ENCODE peak calls at places on chromosomes 3 and 15, in eight cellular contexts. L is mesenteric fat pad; N is choroid plexus epithelial cell; W is kidney glomerular epithelial cell; U is activated naive CD4-positive, alpha-beta T cell; C is COLO829; F is amniotic stem cell; S is activated T-cell treated with anti-CD3 and anti-CD28 coated beads, Interleukin-2, amount 50 U/mL, for 72 hours. D is an unnamed sample.

GRCh38 chr3:49120438-49121135 is at the start of gene USP19:
- DNase-seq in L (peak), N (peak), W (peak), U (peak), C (peak), F (peak), S (peak), D (peak)

GRCh38 chr3:13839766-13840340 is 40.0 kb downstream of the WNT7A start:
- DNase-seq in L (no peak), N (no peak), W (no peak), U (no peak), C (no peak), F (no peak), S (no peak), D (no peak)

GRCh38 chr3:150300376-150300775 is 107.7 kb upstream of the TSC22D2 start:
- DNase-seq in L (no peak), N (no peak), W (peak), U (no peak), C (no peak), F (no peak), S (no peak), D (no peak)

GRCh38 chr3:194138098-194138474 is 2.1 kb downstream of the HES1 start:
- DNase-seq in L (no peak), N (peak), W (no peak), U (no peak), C (no peak), F (no peak), S (no peak), D (no peak)

GRCh38 chr3:184592411-184593200 is 31.0 kb downstream of the EPHB3 start:
- DNase-seq in L (no peak), N (no peak), W (no peak), U (no peak), C (no peak), F (no peak), S (no peak), D (peak)

GRCh38 chr3:185063431-185063830 is 89.4 kb downstream of the C3orf70 start:
- DNase-seq in L (no peak), N (no peak), W (no peak), U (no peak), C (no peak), F (no peak), S (no peak), D (no peak)

GRCh38 chr3:136869282-136869681 is 7.3 kb downstream of the NCK1 start:
- DNase-seq in L (no peak), N (no peak), W (no peak), U (no peak), C (no peak), F (no peak), S (no peak), D (no peak)

GRCh38 chr3:49929333-49930240 is at the start of gene MON1A:
- DNase-seq in L (peak), N (peak), W (peak), U (peak), C (peak), F (peak), S (peak), D (peak)

GRCh38 chr3:171457263-171458055 is 2.7 kb downstream of the TNIK start:
- DNase-seq in L (no peak), N (no peak), W (no peak), U (no peak), C (no peak), F (no peak), S (peak), D (no peak)

GRCh38 chr3:114409291-114409690 is 115.5 kb downstream of the TIGIT start:
- DNase-seq in L (no peak), N (no peak), W (peak), U (no peak), C (no peak), F (no peak), S (no peak), D (no peak)

GRCh38 chr15:80106051-80106450 is 46.6 kb downstream of the ZFAND6 start:
- DNase-seq in L (no peak), N (peak), W (no peak), U (no peak), C (no peak), F (no peak), S (no peak), D (peak)

GRCh38 chr15:40454904-40455391 is 14.2 kb downstream of the BAHD1 start:
- DNase-seq in L (no peak), N (peak), W (peak), U (peak), C (peak), F (no peak), S (peak), D (no peak)

GRCh38 chr15:61157933-61158332 is 71.2 kb downstream of the RORA start:
- DNase-seq in L (no peak), N (no peak), W (no peak), U (no peak), C (no peak), F (no peak), S (no peak), D (peak)

GRCh38 chr3:43378066-43378935 is 92.0 kb downstream of the SNRK start:
- DNase-seq in L (no peak), N (peak), W (peak), U (peak), C (no peak), F (peak), S (peak), D (peak)

GRCh38 chr3:44848634-44849033 is 13.1 kb upstream of the TMEM42 start:
- DNase-seq in L (no peak), N (no peak), W (no peak), U (no peak), C (no peak), F (no peak), S (no peak), D (no peak)

GRCh38 chr15:83549563-83549962 is 102.4 kb downstream of the SH3GL3 start:
- DNase-seq in L (no peak), N (no peak), W (no peak), U (no peak), C (no peak), F (no peak), S (no peak), D (peak)

GRCh38 chr15:31296304-31297220 is 30.1 kb upstream of the KLF13 start:
- DNase-seq in L (no peak), N (peak), W (no peak), U (no peak), C (no peak), F (no peak), S (no peak), D (no peak)

GRCh38 chr3:82186017-82186416 is 424.6 kb upstream of the GBE1 start:
- DNase-seq in L (no peak), N (no peak), W (no peak), U (no peak), C (no peak), F (no peak), S (no peak), D (no peak)

GRCh38 chr3:182364323-182364722 is 429.0 kb upstream of the ATP11B start:
- DNase-seq in L (no peak), N (no peak), W (no peak), U (no peak), C (peak), F (no peak), S (no peak), D (no peak)

GRCh38 chr3:154971771-154972326 is 108.3 kb upstream of the MME start:
- DNase-seq in L (no peak), N (peak), W (peak), U (no peak), C (no peak), F (no peak), S (no peak), D (peak)

GRCh38 chr15:64917211-64917610 is 5.5 kb downstream of the ANKDD1A start:
- DNase-seq in L (no peak), N (no peak), W (no peak), U (no peak), C (no peak), F (no peak), S (no peak), D (no peak)

GRCh38 chr15:80404719-80405553 is 754 bp downstream of the ARNT2 start:
- DNase-seq in L (no peak), N (no peak), W (peak), U (no peak), C (peak), F (no peak), S (peak), D (no peak)

GRCh38 chr3:127366383-127366782 is 78.5 kb upstream of the PRR20G start:
- DNase-seq in L (no peak), N (peak), W (no peak), U (no peak), C (no peak), F (no peak), S (no peak), D (no peak)

GRCh38 chr3:30341079-30341478 is 265.3 kb upstream of the TGFBR2 start:
- DNase-seq in L (no peak), N (no peak), W (no peak), U (no peak), C (no peak), F (no peak), S (no peak), D (no peak)

GRCh38 chr15:81381725-81382124 is 7.7 kb upstream of the TMC3 start:
- DNase-seq in L (no peak), N (no peak), W (no peak), U (no peak), C (no peak), F (no peak), S (no peak), D (no peak)

GRCh38 chr3:4042869-4043268 is 243.6 kb downstream of the LRRN1 start:
- DNase-seq in L (no peak), N (no peak), W (no peak), U (no peak), C (no peak), F (no peak), S (no peak), D (no peak)

GRCh38 chr3:114659109-114660081 is 365.6 kb downstream of the TIGIT start:
- DNase-seq in L (no peak), N (peak), W (no peak), U (no peak), C (no peak), F (no peak), S (no peak), D (no peak)

D was measured in skeletal muscle cell.